ENCODE peak calls at places on chromosomes 6 and 20, in four cellular contexts. One of them, this sample, is unnamed.

GRCh38 chr6:56760842-56761241 is 118.2 kb upstream of the DST start:
- DNase-seq in DND-41: no peak
- DNase-seq in endothelial cell of umbilical vein: no peak
- DNase-seq in breast epithelium: no peak
- DNase-seq in this sample: no peak

GRCh38 chr20:61240814-61241213 is 11.2 kb upstream of the CDH4 start:
- DNase-seq in DND-41: no peak
- DNase-seq in endothelial cell of umbilical vein: no peak
- DNase-seq in breast epithelium: no peak
- DNase-seq in this sample: no peak

GRCh38 chr6:2931970-2932748 is 29.1 kb upstream of the SERPINB9 start:
- DNase-seq in DND-41: peak
- DNase-seq in breast epithelium: peak
- DNase-seq in endothelial cell of umbilical vein: peak
- DNase-seq in this sample: peak

GRCh38 chr6:8131265-8131897 is 29.0 kb upstream of the EEF1E1 start:
- DNase-seq in endothelial cell of umbilical vein: peak
- DNase-seq in breast epithelium: no peak
- DNase-seq in DND-41: peak
- DNase-seq in this sample: peak

GRCh38 chr6:30483677-30484279 is 5.5 kb upstream of the HLA-E start:
- DNase-seq in DND-41: peak
- DNase-seq in endothelial cell of umbilical vein: peak
- DNase-seq in breast epithelium: no peak
- DNase-seq in this sample: peak

GRCh38 chr6:16150098-16150497 is 21.2 kb downstream of the MYLIP start:
- DNase-seq in breast epithelium: no peak
- DNase-seq in endothelial cell of umbilical vein: no peak
- DNase-seq in DND-41: no peak
- DNase-seq in this sample: no peak

GRCh38 chr6:24495516-24495847 is 713 bp downstream of the ALDH5A1 start:
- DNase-seq in DND-41: peak
- DNase-seq in breast epithelium: peak
- DNase-seq in endothelial cell of umbilical vein: no peak
- DNase-seq in this sample: peak

GRCh38 chr20:49247792-49248191 is 28.6 kb downstream of the DDX27 start:
- DNase-seq in breast epithelium: no peak
- DNase-seq in DND-41: no peak
- DNase-seq in endothelial cell of umbilical vein: peak
- DNase-seq in this sample: no peak

GRCh38 chr20:11443382-11444119 is 474.1 kb upstream of the BTBD3 start:
- DNase-seq in DND-41: no peak
- DNase-seq in endothelial cell of umbilical vein: no peak
- DNase-seq in breast epithelium: no peak
- DNase-seq in this sample: no peak

GRCh38 chr6:73734843-73735453 is 38.9 kb downstream of the CD109 start:
- DNase-seq in DND-41: no peak
- DNase-seq in endothelial cell of umbilical vein: no peak
- DNase-seq in breast epithelium: no peak
- DNase-seq in this sample: no peak

GRCh38 chr20:40009542-40009941 is 679.5 kb downstream of the MAFB start:
- DNase-seq in endothelial cell of umbilical vein: no peak
- DNase-seq in DND-41: no peak
- DNase-seq in breast epithelium: no peak
- DNase-seq in this sample: peak
- H3K4me3 ChIP-seq in endothelial cell of umbilical vein: no peak
- H3K4me3 ChIP-seq in DND-41: no peak
- H3K4me3 ChIP-seq in breast epithelium: no peak
- H3K4me3 ChIP-seq in this sample: no peak

GRCh38 chr20:35280523-35280922 is 2.6 kb upstream of the MMP24OS start:
- DNase-seq in endothelial cell of umbilical vein: no peak
- DNase-seq in breast epithelium: no peak
- DNase-seq in DND-41: no peak
- DNase-seq in this sample: no peak

GRCh38 chr20:35281506-35282101 is 3.0 kb downstream of the EIF6 start:
- DNase-seq in DND-41: no peak
- DNase-seq in breast epithelium: no peak
- DNase-seq in endothelial cell of umbilical vein: no peak
- DNase-seq in this sample: no peak

GRCh38 chr20:35279040-35279439 is 1.1 kb upstream of the MMP24OS start:
- DNase-seq in breast epithelium: no peak
- DNase-seq in endothelial cell of umbilical vein: no peak
- DNase-seq in DND-41: no peak
- DNase-seq in this sample: no peak

GRCh38 chr20:35277531-35278395 is at the start of gene MMP24OS:
- DNase-seq in DND-41: peak
- DNase-seq in endothelial cell of umbilical vein: peak
- DNase-seq in breast epithelium: peak
- DNase-seq in this sample: peak

DNA sequence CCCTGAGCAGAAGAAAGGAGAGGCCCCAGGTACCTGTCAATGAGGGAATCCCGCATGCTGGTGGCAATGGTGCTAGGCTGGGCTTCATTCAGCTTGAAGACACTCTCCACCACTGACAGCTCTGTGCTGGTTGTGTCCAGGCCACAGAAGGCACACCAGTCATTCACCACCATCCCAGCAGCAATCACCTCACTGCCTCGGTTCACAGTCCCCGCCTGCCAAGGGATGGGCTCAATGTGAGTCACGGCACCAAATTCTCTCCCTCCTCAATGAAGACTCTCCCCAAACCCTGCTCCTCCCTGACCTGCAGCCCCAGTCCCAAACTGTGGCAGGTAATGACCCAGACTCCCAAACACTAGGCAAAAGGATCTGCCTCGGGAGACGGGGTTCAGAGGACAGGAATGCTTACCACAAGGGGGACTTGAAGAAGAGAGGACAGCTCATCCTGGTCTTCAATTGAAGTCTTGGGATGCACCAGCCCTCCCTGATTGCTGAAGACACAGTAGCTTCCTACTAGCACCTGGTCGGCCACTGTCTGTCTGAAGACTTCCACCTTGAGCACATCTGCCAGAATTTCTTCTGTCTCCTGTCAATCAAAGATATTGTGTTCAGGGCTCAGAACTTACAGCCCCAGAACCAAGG is 1.7 kb upstream of the MMP24OS start:
- DNase-seq in endothelial cell of umbilical vein: no peak
- DNase-seq in breast epithelium: no peak
- DNase-seq in DND-41: no peak
- DNase-seq in this sample: no peak
- H3K27ac ChIP-seq in endothelial cell of umbilical vein: no peak
- H3K27ac ChIP-seq in breast epithelium: peak
- H3K27ac ChIP-seq in DND-41: no peak
- H3K27ac ChIP-seq in this sample: no peak

DNA sequence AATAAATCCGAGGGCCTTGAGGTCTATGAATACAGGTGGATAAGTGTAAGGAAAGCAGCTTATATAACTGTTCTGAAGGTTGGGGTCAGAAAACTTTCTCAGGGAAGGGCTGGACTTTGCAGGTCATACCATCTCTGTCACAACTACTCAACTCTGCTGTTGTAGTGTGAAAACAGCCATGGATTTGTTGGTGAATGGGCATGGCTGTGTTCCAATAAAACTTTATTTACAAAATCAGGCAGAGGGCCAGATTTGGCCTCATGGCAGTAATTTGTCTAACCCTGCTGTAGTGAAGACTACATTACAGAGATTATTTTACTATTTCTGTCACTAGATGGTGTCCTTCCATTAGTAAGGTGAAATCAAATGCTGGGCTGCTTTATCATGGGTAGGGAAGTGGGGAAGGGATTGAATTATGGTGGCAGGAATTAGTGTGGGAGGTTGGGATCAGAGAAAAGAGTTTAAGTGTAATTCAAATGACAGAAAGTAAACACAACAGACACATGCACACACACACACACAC is 409.6 kb upstream of the CHD6 start:
- DNase-seq in DND-41: no peak
- DNase-seq in endothelial cell of umbilical vein: no peak
- DNase-seq in breast epithelium: no peak
- DNase-seq in this sample: no peak
- TF ChIP-seq CTCF in DND-41: no peak
- TF ChIP-seq CTCF in endothelial cell of umbilical vein: no peak
- TF ChIP-seq CTCF in breast epithelium: no peak
- TF ChIP-seq CTCF in this sample: no peak

GRCh38 chr6:108168026-108168463 is 2.2 kb downstream of the NR2E1 start:
- DNase-seq in breast epithelium: no peak
- DNase-seq in endothelial cell of umbilical vein: no peak
- DNase-seq in DND-41: no peak
- DNase-seq in this sample: no peak
- H3K4me3 ChIP-seq in breast epithelium: peak
- H3K4me3 ChIP-seq in endothelial cell of umbilical vein: no peak
- H3K4me3 ChIP-seq in DND-41: no peak
- H3K4me3 ChIP-seq in this sample: no peak

GRCh38 chr20:62369508-62370114 is 2.5 kb upstream of the LAMA5 start:
- DNase-seq in breast epithelium: no peak
- DNase-seq in DND-41: no peak
- DNase-seq in endothelial cell of umbilical vein: no peak
- DNase-seq in this sample: no peak

GRCh38 chr20:62368629-62369507 is 1.8 kb upstream of the LAMA5 start:
- DNase-seq in breast epithelium: no peak
- DNase-seq in DND-41: no peak
- DNase-seq in endothelial cell of umbilical vein: peak
- DNase-seq in this sample: no peak

GRCh38 chr20:62371588-62372041 is 4.5 kb upstream of the LAMA5 start:
- DNase-seq in breast epithelium: no peak
- DNase-seq in endothelial cell of umbilical vein: no peak
- DNase-seq in DND-41: no peak
- DNase-seq in this sample: no peak

GRCh38 chr20:62370807-62371587 is 3.9 kb upstream of the LAMA5 start:
- DNase-seq in breast epithelium: no peak
- DNase-seq in DND-41: no peak
- DNase-seq in endothelial cell of umbilical vein: no peak
- DNase-seq in this sample: no peak

DNA sequence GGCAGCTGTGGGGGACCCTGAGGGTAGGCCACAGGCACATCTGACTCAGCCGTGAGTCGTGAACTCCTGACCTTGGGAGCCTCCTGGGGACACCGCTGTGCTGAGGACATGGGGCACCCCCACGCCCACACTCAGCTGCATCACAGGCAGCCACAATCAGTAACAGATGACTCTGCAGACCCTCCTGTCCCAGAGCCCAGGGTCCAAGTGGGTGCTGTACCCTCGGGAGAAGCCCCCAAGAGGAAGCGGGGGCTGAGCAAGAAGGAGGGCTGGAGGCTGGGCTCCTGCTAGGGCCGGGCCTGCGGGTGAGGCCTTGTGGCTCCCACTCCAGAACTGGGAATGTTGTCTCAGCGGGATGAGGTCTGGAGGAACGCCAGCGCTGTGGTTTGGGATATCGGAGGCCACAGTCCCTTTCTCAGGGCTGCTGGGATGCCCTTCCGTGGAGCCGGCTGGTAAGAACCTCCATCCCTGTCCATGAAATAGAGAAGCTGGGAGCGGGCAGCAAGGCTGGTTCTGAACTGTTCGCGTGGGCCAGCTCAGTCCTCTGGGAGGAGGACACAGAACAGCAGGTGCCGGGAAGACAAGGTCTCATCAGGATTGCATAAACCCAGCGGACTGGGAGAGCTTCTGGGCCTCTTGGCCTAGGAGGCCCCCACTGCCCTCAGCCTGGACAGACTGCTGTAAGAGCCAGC is 3.1 kb upstream of the LAMA5 start:
- DNase-seq in breast epithelium: no peak
- DNase-seq in DND-41: no peak
- DNase-seq in endothelial cell of umbilical vein: no peak
- DNase-seq in this sample: no peak
- H3K27ac ChIP-seq in breast epithelium: peak
- H3K27ac ChIP-seq in DND-41: no peak
- H3K27ac ChIP-seq in endothelial cell of umbilical vein: no peak
- H3K27ac ChIP-seq in this sample: no peak

GRCh38 chr20:17287503-17287902 is 60.7 kb downstream of the PCSK2 start:
- DNase-seq in breast epithelium: no peak
- DNase-seq in endothelial cell of umbilical vein: no peak
- DNase-seq in DND-41: no peak
- DNase-seq in this sample: no peak
- TF ChIP-seq CTCF in breast epithelium: no peak
- TF ChIP-seq CTCF in endothelial cell of umbilical vein: no peak
- TF ChIP-seq CTCF in DND-41: peak
- TF ChIP-seq CTCF in this sample: peak

This sample was measured in brain microvascular endothelial cell.